ENCODE peak calls at places on chromosome 5, in six cellular contexts. One of them, this sample, is unnamed.

GRCh38 chr5:78647411-78647818 is 1.2 kb downstream of the LHFPL2 start:
- DNase-seq in AG08396: no peak
- DNase-seq in DMS153: no peak
- DNase-seq in iris pigment epithelial cell: peak; percentile 54
- DNase-seq in NB4: peak; percentile 41
- DNase-seq in A549: peak; percentile 50
- DNase-seq in this sample: peak; percentile 17

GRCh38 chr5:172771439-172772111 is 580 bp upstream of the DUSP1 start:
- DNase-seq in NB4: peak; percentile 53
- DNase-seq in AG08396: peak; percentile 60
- DNase-seq in A549: no peak
- DNase-seq in DMS153: no peak
- DNase-seq in iris pigment epithelial cell: no peak
- DNase-seq in this sample: no peak

GRCh38 chr5:124210106-124210918 is 536.1 kb downstream of the ZNF608 start:
- DNase-seq in AG08396: no peak
- DNase-seq in NB4: no peak
- DNase-seq in iris pigment epithelial cell: no peak
- DNase-seq in DMS153: no peak
- DNase-seq in A549: no peak
- DNase-seq in this sample: no peak

GRCh38 chr5:123035950-123036390 is 555 bp downstream of the PPIC start:
- DNase-seq in iris pigment epithelial cell: peak; percentile 44
- DNase-seq in AG08396: peak; percentile 65
- DNase-seq in DMS153: no peak
- DNase-seq in A549: peak; percentile 59
- DNase-seq in NB4: no peak
- DNase-seq in this sample: peak; percentile 3

GRCh38 chr5:93126634-93127033 is 454.4 kb downstream of the NR2F1-AS1 start:
- DNase-seq in NB4: no peak
- DNase-seq in A549: no peak
- DNase-seq in iris pigment epithelial cell: peak; percentile 46
- DNase-seq in DMS153: no peak
- DNase-seq in AG08396: no peak
- DNase-seq in this sample: no peak

GRCh38 chr5:107669543-107670027 is 1.2 kb downstream of the EFNA5 start:
- DNase-seq in AG08396: peak; percentile 13
- DNase-seq in DMS153: no peak
- DNase-seq in iris pigment epithelial cell: peak; percentile 46
- DNase-seq in NB4: no peak
- DNase-seq in A549: peak; percentile 9
- DNase-seq in this sample: peak; percentile 4

GRCh38 chr5:139393497-139394122 is 1.3 kb downstream of the PROB1 start:
- DNase-seq in A549: no peak
- DNase-seq in iris pigment epithelial cell: peak; percentile 35
- DNase-seq in AG08396: peak; percentile 11
- DNase-seq in DMS153: no peak
- DNase-seq in NB4: no peak
- DNase-seq in this sample: no peak

GRCh38 chr5:139064613-139065012 is 133.6 kb downstream of the SIL1 start:
- DNase-seq in NB4: no peak
- DNase-seq in DMS153: peak; percentile 51
- DNase-seq in iris pigment epithelial cell: no peak
- DNase-seq in A549: no peak
- DNase-seq in AG08396: no peak
- DNase-seq in this sample: no peak

GRCh38 chr5:154683101-154683757 is 71.9 kb upstream of the LARP1 start:
- DNase-seq in DMS153: no peak
- DNase-seq in NB4: no peak
- DNase-seq in A549: peak; percentile 36
- DNase-seq in iris pigment epithelial cell: no peak
- DNase-seq in AG08396: no peak
- DNase-seq in this sample: no peak

GRCh38 chr5:56479701-56480304 is 246.7 kb upstream of the ANKRD55 start:
- DNase-seq in DMS153: no peak
- DNase-seq in iris pigment epithelial cell: no peak
- DNase-seq in NB4: no peak
- DNase-seq in AG08396: peak; percentile 21
- DNase-seq in A549: no peak
- DNase-seq in this sample: peak; percentile 42

GRCh38 chr5:6714221-6715041 is 1.2 kb downstream of the TENT4A start:
- DNase-seq in NB4: peak; percentile 57
- DNase-seq in DMS153: no peak
- DNase-seq in AG08396: peak; percentile 57
- DNase-seq in A549: peak; percentile 38
- DNase-seq in iris pigment epithelial cell: no peak
- DNase-seq in this sample: peak; percentile 35

GRCh38 chr5:168214071-168214470 is 77.4 kb upstream of the WWC1 start:
- DNase-seq in DMS153: no peak
- DNase-seq in NB4: no peak
- DNase-seq in A549: no peak
- DNase-seq in AG08396: no peak
- DNase-seq in iris pigment epithelial cell: no peak
- DNase-seq in this sample: no peak

GRCh38 chr5:69414885-69415583 is at the start of gene MARVELD2:
- DNase-seq in NB4: no peak
- DNase-seq in DMS153: peak; percentile 67
- DNase-seq in A549: peak; percentile 85
- DNase-seq in iris pigment epithelial cell: peak; percentile 36
- DNase-seq in AG08396: peak; percentile 79
- DNase-seq in this sample: peak; percentile 58

GRCh38 chr5:37005946-37006540 is 129.5 kb downstream of the NIPBL start:
- DNase-seq in DMS153: peak; percentile 5
- DNase-seq in AG08396: peak; percentile 11
- DNase-seq in NB4: peak; percentile 25
- DNase-seq in A549: peak; percentile 10
- DNase-seq in iris pigment epithelial cell: peak; percentile 39
- DNase-seq in this sample: no peak

GRCh38 chr5:117982691-117983090 is 1005.7 kb downstream of the DTWD2 start:
- DNase-seq in A549: no peak
- DNase-seq in iris pigment epithelial cell: no peak
- DNase-seq in AG08396: no peak
- DNase-seq in NB4: no peak
- DNase-seq in DMS153: no peak
- DNase-seq in this sample: no peak

GRCh38 chr5:181163487-181164075 is 16.2 kb downstream of the OR2V2 start:
- DNase-seq in DMS153: no peak
- DNase-seq in AG08396: no peak
- DNase-seq in NB4: peak; percentile 88
- DNase-seq in A549: no peak
- DNase-seq in iris pigment epithelial cell: peak; percentile 41
- DNase-seq in this sample: no peak

GRCh38 chr5:115419794-115420585 is 123.5 kb upstream of the CCDC112 start:
- DNase-seq in NB4: peak; percentile 14
- DNase-seq in DMS153: no peak
- DNase-seq in A549: peak; percentile 17
- DNase-seq in iris pigment epithelial cell: peak; percentile 96
- DNase-seq in AG08396: peak; percentile 73
- DNase-seq in this sample: no peak

GRCh38 chr5:140795259-140795641 is 598 bp downstream of the PCDHA2 start:
- DNase-seq in A549: peak; percentile 51
- DNase-seq in iris pigment epithelial cell: peak; percentile 3
- DNase-seq in AG08396: peak; percentile 62
- DNase-seq in NB4: no peak
- DNase-seq in DMS153: no peak
- DNase-seq in this sample: no peak

GRCh38 chr5:61020415-61020814 is 75.4 kb downstream of the NDUFAF2 start:
- DNase-seq in iris pigment epithelial cell: peak; percentile 80
- DNase-seq in DMS153: no peak
- DNase-seq in NB4: no peak
- DNase-seq in A549: no peak
- DNase-seq in AG08396: no peak
- DNase-seq in this sample: no peak

GRCh38 chr5:139705191-139705590 is 57.0 kb downstream of the CXXC5 start:
- DNase-seq in NB4: peak; percentile 0
- DNase-seq in AG08396: no peak
- DNase-seq in DMS153: no peak
- DNase-seq in A549: no peak
- DNase-seq in iris pigment epithelial cell: no peak
- DNase-seq in this sample: no peak

GRCh38 chr5:33153891-33154290 is 286.9 kb upstream of the TARS1 start:
- DNase-seq in iris pigment epithelial cell: peak; percentile 31
- DNase-seq in AG08396: no peak
- DNase-seq in NB4: peak; percentile 15
- DNase-seq in DMS153: no peak
- DNase-seq in A549: no peak
- DNase-seq in this sample: no peak

GRCh38 chr5:28779161-28779754 is 1740.9 kb upstream of the CDH9 start:
- DNase-seq in DMS153: peak; percentile 52
- DNase-seq in AG08396: no peak
- DNase-seq in A549: peak; percentile 5
- DNase-seq in NB4: peak; percentile 2
- DNase-seq in iris pigment epithelial cell: peak; percentile 5
- DNase-seq in this sample: no peak

GRCh38 chr5:179858241-179858585 is 404 bp downstream of the MRNIP start:
- DNase-seq in iris pigment epithelial cell: peak; percentile 26
- DNase-seq in NB4: peak; percentile 57
- DNase-seq in A549: peak; percentile 52
- DNase-seq in AG08396: peak; percentile 64
- DNase-seq in DMS153: no peak
- DNase-seq in this sample: peak; percentile 63

GRCh38 chr5:77981820-77982219 is 205.7 kb upstream of the TBCA start:
- DNase-seq in A549: no peak
- DNase-seq in DMS153: no peak
- DNase-seq in NB4: peak; percentile 10
- DNase-seq in AG08396: no peak
- DNase-seq in iris pigment epithelial cell: no peak
- DNase-seq in this sample: no peak

GRCh38 chr5:78530342-78531096 is 118.1 kb downstream of the LHFPL2 start:
- DNase-seq in A549: peak; percentile 33
- DNase-seq in DMS153: no peak
- DNase-seq in NB4: no peak
- DNase-seq in AG08396: no peak
- DNase-seq in iris pigment epithelial cell: peak; percentile 96
- DNase-seq in this sample: no peak

GRCh38 chr5:154293219-154293618 is 102.7 kb downstream of the GALNT10 start:
- DNase-seq in AG08396: no peak
- DNase-seq in DMS153: no peak
- DNase-seq in NB4: no peak
- DNase-seq in A549: no peak
- DNase-seq in iris pigment epithelial cell: no peak
- DNase-seq in this sample: no peak

GRCh38 chr5:40277161-40277906 is 402.4 kb upstream of the PTGER4 start:
- DNase-seq in AG08396: no peak
- DNase-seq in DMS153: no peak
- DNase-seq in A549: no peak
- DNase-seq in iris pigment epithelial cell: no peak
- DNase-seq in NB4: no peak
- DNase-seq in this sample: peak; percentile 52

This sample was measured in activated CD4-positive, alpha-beta T cell treated with anti-CD3 and anti-CD28 coated beads for 48 hours.